ENCODE peak calls at places on chromosomes 11 and 22, in seven cellular contexts. U is colonic mucosa, F is cardiac muscle cell, R is psoas muscle, O is OCI-LY7, W is Peyer's patch, J is lower lobe of right lung. D is an unnamed sample. For H3K4me1, the result is how much of the 10 kb centered on the place peaks cover.

GRCh38 chr11:12496181-12497025 is 119.0 kb downstream of the PARVA start:
- DNase-seq in U (no peak), F (no peak), R (no peak), O (no peak), W (no peak), J (no peak), D (no peak)

GRCh38 chr22:29083576-29084566 is 11.0 kb downstream of the KREMEN1 start:
- DNase-seq in U (no peak), F (no peak), R (no peak), O (no peak), W (peak), J (peak), D (peak)

GRCh38 chr11:1012740-1013627 is 23.5 kb downstream of the MUC6 start:
- DNase-seq in U (no peak), F (no peak), R (no peak), O (peak), W (no peak), J (no peak), D (no peak)

GRCh38 chr11:64652586-64653387 is 61.8 kb downstream of the SLC22A12 start:
- DNase-seq in U (peak), F (peak), R (peak), O (peak), W (peak), J (peak), D (peak)

GRCh38 chr22:20080445-20080775 is 369 bp downstream of the DGCR8 start:
- DNase-seq in U (peak), F (peak), R (peak), O (peak), W (peak), J (peak), D (peak)

GRCh38 chr11:106998126-106998525 is 20.1 kb downstream of the GUCY1A2 start:
- DNase-seq in U (no peak), F (no peak), R (no peak), O (no peak), W (no peak), J (no peak), D (no peak)

GRCh38 chr11:31645747-31646146 is 136.2 kb downstream of the ELP4 start:
- DNase-seq in U (no peak), F (no peak), R (no peak), O (no peak), W (no peak), J (no peak), D (no peak)

GRCh38 chr11:124115782-124116616 is 749 bp downstream of the VWA5A start:
- DNase-seq in U (peak), F (peak), R (no peak), O (no peak), W (peak), J (peak), D (peak)

GRCh38 chr11:121452609-121453150 is at the start of gene SORL1-AS1:
- DNase-seq in U (peak), F (no peak), R (no peak), O (peak), W (peak), J (no peak), D (peak)

DNA sequence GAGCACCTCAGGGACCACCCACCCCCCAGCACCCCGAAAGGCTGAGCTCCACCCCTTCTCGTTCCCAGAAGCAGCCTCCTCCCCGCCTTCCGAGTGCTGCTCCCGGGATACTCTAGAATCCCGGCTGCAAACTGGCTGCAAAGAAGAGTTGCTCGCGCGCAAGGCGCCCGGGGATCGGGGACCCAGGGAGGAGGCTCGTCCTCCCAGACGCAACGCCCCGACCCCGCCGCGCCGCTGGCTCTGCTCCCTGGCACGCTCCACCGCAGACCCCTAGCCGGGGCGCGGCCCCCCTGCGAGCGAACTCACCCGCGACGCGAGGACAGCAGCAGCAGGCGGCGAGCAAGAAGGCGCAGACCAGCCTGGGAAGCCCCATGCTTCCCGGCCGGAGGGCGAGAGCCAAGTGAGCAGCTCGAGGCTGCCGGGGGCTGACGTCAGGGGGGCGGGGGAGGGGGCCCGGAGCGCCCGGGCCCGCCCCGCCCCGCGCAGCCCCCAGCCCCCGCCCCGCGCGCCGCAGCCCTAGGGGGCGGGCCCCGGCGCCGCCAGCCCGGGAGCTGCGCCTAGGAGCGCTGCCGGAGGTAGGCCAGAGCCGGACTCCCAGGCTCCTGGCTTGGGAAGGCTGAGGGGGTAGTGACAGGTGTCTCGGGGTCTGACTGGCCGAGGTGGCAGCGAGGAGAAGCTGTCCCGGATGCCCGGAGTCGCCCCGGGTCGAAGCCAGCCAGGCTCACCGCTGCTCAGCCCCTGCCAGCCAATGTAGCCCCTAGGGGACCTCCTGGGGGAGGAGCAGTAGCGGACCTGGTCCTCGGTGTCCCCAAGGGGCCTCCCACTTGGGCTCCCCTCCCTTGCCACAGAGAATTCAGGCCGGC is at the start of gene MCAM:
- DNase-seq in U (no peak), F (peak), R (peak), O (no peak), W (no peak), J (no peak), D (no peak)
- H3K4me1 ChIP-seq in U (under half), F (under half), R (under half), O (half or more), W (under half), J (half or more), D (under half)

DNA sequence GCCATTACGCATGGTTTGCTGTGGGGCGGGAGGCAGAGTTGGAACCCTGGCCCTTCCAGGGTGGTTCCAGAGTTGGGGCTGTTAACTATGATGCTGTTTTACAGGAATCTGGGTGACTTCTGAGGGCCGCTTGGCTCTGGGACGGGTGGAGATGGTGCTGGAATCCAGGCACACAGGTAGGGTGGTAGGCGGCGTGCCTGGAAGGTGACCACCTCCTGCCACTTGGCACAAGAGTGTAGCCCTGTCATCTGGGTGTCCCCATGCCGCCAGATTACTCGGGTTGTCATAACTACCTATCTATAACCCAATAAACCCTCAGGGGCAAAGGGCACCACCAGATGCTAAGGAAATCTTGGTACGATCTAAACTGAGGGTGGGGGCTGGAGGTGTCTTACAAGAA is 1.3 kb downstream of the CARS1 start:
- DNase-seq in U (peak), F (no peak), R (no peak), O (no peak), W (peak), J (no peak), D (no peak)
- H3K4me3 ChIP-seq in U (peak), F (no peak), R (peak), O (peak), W (peak), J (peak), D (no peak)

DNA sequence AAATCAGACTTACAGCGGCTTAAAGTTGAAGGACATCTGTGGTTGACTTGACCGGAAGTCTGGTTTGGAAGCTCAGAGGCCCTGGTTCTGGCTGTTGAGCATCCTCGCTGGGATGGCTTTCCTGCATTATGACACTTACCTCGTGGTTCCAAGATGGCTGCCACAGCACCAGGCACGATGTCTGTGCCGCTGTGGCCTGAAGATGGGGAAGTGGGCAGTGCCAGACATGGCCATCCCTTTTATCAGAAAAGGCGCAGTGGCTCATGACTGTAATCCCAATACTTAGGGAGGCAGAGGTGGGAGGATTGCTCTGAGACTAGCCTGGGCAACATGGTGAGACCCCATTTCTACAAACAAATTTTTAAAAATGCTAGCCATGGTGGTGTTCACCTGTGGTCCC is 40.5 kb downstream of the CD82 start:
- DNase-seq in U (no peak), F (no peak), R (no peak), O (no peak), W (no peak), J (no peak), D (no peak)
- H3K4me1 ChIP-seq in U (under half), F (under half), R (under half), O (half or more), W (under half), J (half or more), D (under half)

DNA sequence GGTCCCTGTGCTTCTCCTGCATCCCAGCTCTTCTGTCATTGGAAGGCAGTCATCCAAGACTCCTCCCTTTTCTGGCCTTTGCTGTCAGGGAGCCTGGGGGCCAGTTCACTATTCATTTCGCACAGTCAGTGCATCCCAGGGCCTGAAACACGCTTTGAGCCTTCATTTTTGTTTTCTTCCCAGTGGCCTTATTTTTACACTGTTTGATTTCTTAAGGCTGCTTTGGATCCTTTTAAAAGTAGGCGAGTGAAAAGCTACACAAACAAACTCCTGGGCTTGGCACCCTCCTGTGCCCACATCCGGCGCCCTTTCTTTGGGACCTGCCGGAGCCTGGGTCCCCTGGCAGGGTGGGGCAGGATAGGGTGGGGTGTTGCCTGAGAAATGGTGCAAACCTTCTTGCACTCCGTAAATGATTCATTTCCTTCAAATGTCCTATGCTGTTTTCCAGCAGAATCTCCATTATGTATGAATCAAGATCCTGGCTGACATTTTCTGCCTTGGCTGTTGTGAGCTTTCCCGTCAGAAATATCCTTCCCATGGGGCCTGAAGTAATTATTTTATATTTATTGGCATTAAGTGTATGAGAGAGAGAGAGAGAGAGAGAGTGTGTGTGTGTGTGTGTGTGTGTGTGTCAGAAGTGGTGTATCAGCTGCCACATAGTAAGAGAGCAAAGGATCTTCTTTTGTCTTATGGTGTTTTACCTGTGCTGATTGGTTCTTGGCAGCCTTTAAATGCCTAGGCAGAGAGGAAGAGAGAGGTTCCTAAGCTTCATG is 45.6 kb downstream of the BCR start:
- DNase-seq in U (peak), F (no peak), R (peak), O (no peak), W (peak), J (peak), D (peak)
- H3K4me3 ChIP-seq in U (no peak), F (no peak), R (no peak), O (no peak), W (no peak), J (no peak), D (no peak)

GRCh38 chr11:67369275-67369674 is 4.1 kb downstream of the CLCF1 start:
- DNase-seq in U (no peak), F (no peak), R (no peak), O (no peak), W (no peak), J (no peak), D (no peak)
- H3K4me1 ChIP-seq in U (under half), F (under half), R (under half), O (under half), W (under half), J (half or more), D (half or more)

GRCh38 chr11:93188726-93189125 is 9.1 kb downstream of the SLC36A4 start:
- DNase-seq in U (no peak), F (no peak), R (no peak), O (no peak), W (no peak), J (no peak), D (no peak)
- H3K4me3 ChIP-seq in U (no peak), F (no peak), R (no peak), O (no peak), W (no peak), J (no peak), D (no peak)

GRCh38 chr22:24942301-24942700 is 4.2 kb downstream of the LHFPL7 start:
- DNase-seq in U (no peak), F (no peak), R (no peak), O (no peak), W (no peak), J (no peak), D (peak)

GRCh38 chr22:24947881-24948280 is 1.4 kb upstream of the LHFPL7 start:
- DNase-seq in U (no peak), F (no peak), R (no peak), O (no peak), W (no peak), J (no peak), D (no peak)

GRCh38 chr22:24947383-24947782 is 889 bp upstream of the LHFPL7 start:
- DNase-seq in U (no peak), F (no peak), R (no peak), O (no peak), W (no peak), J (no peak), D (no peak)

GRCh38 chr22:24944224-24944937 is 2.1 kb downstream of the LHFPL7 start:
- DNase-seq in U (no peak), F (no peak), R (no peak), O (no peak), W (peak), J (no peak), D (no peak)

GRCh38 chr22:24945430-24945829 is 1.1 kb downstream of the LHFPL7 start:
- DNase-seq in U (no peak), F (no peak), R (no peak), O (no peak), W (no peak), J (no peak), D (no peak)
- H3K4me1 ChIP-seq in U (under half), F (under half), R (under half), O (under half), W (under half), J (under half), D (under half)

GRCh38 chr11:108224366-108224765 is 1.5 kb downstream of the ATM start:
- DNase-seq in U (no peak), F (no peak), R (no peak), O (peak), W (no peak), J (no peak), D (no peak)
- H3K4me3 ChIP-seq in U (no peak), F (peak), R (peak), O (peak), W (peak), J (peak), D (no peak)

GRCh38 chr22:46057206-46057605 is 80.2 kb upstream of the WNT7B start:
- DNase-seq in U (no peak), F (no peak), R (no peak), O (peak), W (peak), J (peak), D (no peak)

GRCh38 chr22:46055176-46055850 is 78.4 kb upstream of the WNT7B start:
- DNase-seq in U (peak), F (no peak), R (peak), O (peak), W (peak), J (peak), D (no peak)

GRCh38 chr22:46054878-46055158 is 77.9 kb upstream of the WNT7B start:
- DNase-seq in U (no peak), F (no peak), R (no peak), O (peak), W (no peak), J (peak), D (no peak)

GRCh38 chr22:46056169-46057041 is 79.4 kb upstream of the WNT7B start:
- DNase-seq in U (no peak), F (no peak), R (no peak), O (peak), W (peak), J (peak), D (no peak)

GRCh38 chr22:46055851-46056168 is 78.8 kb upstream of the WNT7B start:
- DNase-seq in U (no peak), F (no peak), R (no peak), O (no peak), W (peak), J (no peak), D (no peak)
- H3K4me1 ChIP-seq in U (under half), F (under half), R (half or more), O (half or more), W (under half), J (half or more), D (half or more)

GRCh38 chr22:35384567-35384966 is 3.7 kb downstream of the HMOX1 start:
- DNase-seq in U (no peak), F (no peak), R (no peak), O (no peak), W (no peak), J (no peak), D (no peak)

GRCh38 chr22:35384973-35385588 is 4.2 kb downstream of the HMOX1 start:
- DNase-seq in U (no peak), F (no peak), R (no peak), O (no peak), W (no peak), J (no peak), D (no peak)

GRCh38 chr22:35383679-35384071 is 2.8 kb downstream of the HMOX1 start:
- DNase-seq in U (no peak), F (no peak), R (no peak), O (no peak), W (no peak), J (no peak), D (no peak)

GRCh38 chr22:35390933-35391332 is 9.0 kb upstream of the MCM5 start:
- DNase-seq in U (no peak), F (no peak), R (no peak), O (no peak), W (no peak), J (no peak), D (no peak)

GRCh38 chr22:35386670-35387288 is 5.9 kb downstream of the HMOX1 start:
- DNase-seq in U (no peak), F (no peak), R (no peak), O (no peak), W (no peak), J (no peak), D (no peak)
- H3K4me3 ChIP-seq in U (no peak), F (no peak), R (no peak), O (no peak), W (no peak), J (no peak), D (no peak)